ENCODE peak calls at places on chromosomes 7 and 10, in six cellular contexts. One of them, this sample, is unnamed.

GRCh38 chr7:12370249-12370648 is 33.4 kb downstream of the VWDE start:
- DNase-seq in neural progenitor cell: no peak
- DNase-seq in hepatocyte: no peak
- DNase-seq in ovary: no peak
- DNase-seq in cardiac muscle cell: no peak
- DNase-seq in right atrium auricular region: no peak
- DNase-seq in this sample: no peak

GRCh38 chr10:99926925-99927718 is 82.6 kb downstream of the DNMBP start:
- DNase-seq in neural progenitor cell: no peak
- DNase-seq in hepatocyte: peak
- DNase-seq in ovary: peak
- DNase-seq in cardiac muscle cell: peak
- DNase-seq in right atrium auricular region: no peak
- DNase-seq in this sample: peak

GRCh38 chr10:47013469-47014169 is 102.4 kb downstream of the PTPN20 start:
- DNase-seq in neural progenitor cell: no peak
- DNase-seq in hepatocyte: no peak
- DNase-seq in ovary: peak
- DNase-seq in cardiac muscle cell: no peak
- DNase-seq in right atrium auricular region: peak
- DNase-seq in this sample: no peak

GRCh38 chr7:149764481-149765398 is 8.6 kb downstream of the ZNF467 start:
- DNase-seq in neural progenitor cell: peak
- DNase-seq in hepatocyte: peak
- DNase-seq in ovary: no peak
- DNase-seq in cardiac muscle cell: no peak
- DNase-seq in right atrium auricular region: no peak
- DNase-seq in this sample: no peak

GRCh38 chr10:11317936-11318670 is 293.3 kb downstream of the USP6NL start:
- DNase-seq in neural progenitor cell: no peak
- DNase-seq in hepatocyte: no peak
- DNase-seq in ovary: no peak
- DNase-seq in cardiac muscle cell: no peak
- DNase-seq in right atrium auricular region: no peak
- DNase-seq in this sample: no peak

GRCh38 chr7:128778946-128779345 is 3.4 kb upstream of the OPN1SW start:
- DNase-seq in neural progenitor cell: no peak
- DNase-seq in hepatocyte: no peak
- DNase-seq in ovary: no peak
- DNase-seq in cardiac muscle cell: no peak
- DNase-seq in right atrium auricular region: no peak
- DNase-seq in this sample: no peak

GRCh38 chr10:30529373-30529998 is 95.5 kb downstream of the MAP3K8 start:
- DNase-seq in neural progenitor cell: no peak
- DNase-seq in hepatocyte: no peak
- DNase-seq in ovary: peak
- DNase-seq in cardiac muscle cell: no peak
- DNase-seq in right atrium auricular region: peak
- DNase-seq in this sample: no peak

GRCh38 chr10:104109908-104110662 is 11.9 kb upstream of the SFR1 start:
- DNase-seq in neural progenitor cell: no peak
- DNase-seq in hepatocyte: peak
- DNase-seq in ovary: no peak
- DNase-seq in cardiac muscle cell: peak
- DNase-seq in right atrium auricular region: no peak
- DNase-seq in this sample: peak

GRCh38 chr7:149448961-149449360 is 11.9 kb downstream of the ZNF777 start:
- DNase-seq in neural progenitor cell: no peak
- DNase-seq in hepatocyte: no peak
- DNase-seq in ovary: no peak
- DNase-seq in cardiac muscle cell: no peak
- DNase-seq in right atrium auricular region: no peak
- DNase-seq in this sample: no peak

GRCh38 chr7:98021588-98022351 is 31.8 kb upstream of the OCM2 start:
- DNase-seq in neural progenitor cell: peak
- DNase-seq in hepatocyte: peak
- DNase-seq in ovary: peak
- DNase-seq in cardiac muscle cell: peak
- DNase-seq in right atrium auricular region: peak
- DNase-seq in this sample: peak

GRCh38 chr7:49001610-49002033 is 77.3 kb downstream of the CDC14C start:
- DNase-seq in neural progenitor cell: peak
- DNase-seq in hepatocyte: peak
- DNase-seq in ovary: no peak
- DNase-seq in cardiac muscle cell: peak
- DNase-seq in right atrium auricular region: no peak
- DNase-seq in this sample: no peak

GRCh38 chr7:16851829-16852228 is 30.0 kb downstream of the AGR3 start:
- DNase-seq in neural progenitor cell: peak
- DNase-seq in hepatocyte: no peak
- DNase-seq in ovary: no peak
- DNase-seq in cardiac muscle cell: no peak
- DNase-seq in right atrium auricular region: no peak
- DNase-seq in this sample: no peak

GRCh38 chr7:16850772-16851466 is 30.9 kb downstream of the AGR3 start:
- DNase-seq in neural progenitor cell: no peak
- DNase-seq in hepatocyte: no peak
- DNase-seq in ovary: no peak
- DNase-seq in cardiac muscle cell: no peak
- DNase-seq in right atrium auricular region: no peak
- DNase-seq in this sample: no peak

GRCh38 chr7:16847381-16847860 is 34.4 kb downstream of the AGR3 start:
- DNase-seq in neural progenitor cell: no peak
- DNase-seq in hepatocyte: peak
- DNase-seq in ovary: no peak
- DNase-seq in cardiac muscle cell: peak
- DNase-seq in right atrium auricular region: no peak
- DNase-seq in this sample: peak

GRCh38 chr7:16846611-16847165 is 35.1 kb downstream of the AGR3 start:
- DNase-seq in neural progenitor cell: no peak
- DNase-seq in hepatocyte: no peak
- DNase-seq in ovary: no peak
- DNase-seq in cardiac muscle cell: no peak
- DNase-seq in right atrium auricular region: no peak
- DNase-seq in this sample: no peak

DNA sequence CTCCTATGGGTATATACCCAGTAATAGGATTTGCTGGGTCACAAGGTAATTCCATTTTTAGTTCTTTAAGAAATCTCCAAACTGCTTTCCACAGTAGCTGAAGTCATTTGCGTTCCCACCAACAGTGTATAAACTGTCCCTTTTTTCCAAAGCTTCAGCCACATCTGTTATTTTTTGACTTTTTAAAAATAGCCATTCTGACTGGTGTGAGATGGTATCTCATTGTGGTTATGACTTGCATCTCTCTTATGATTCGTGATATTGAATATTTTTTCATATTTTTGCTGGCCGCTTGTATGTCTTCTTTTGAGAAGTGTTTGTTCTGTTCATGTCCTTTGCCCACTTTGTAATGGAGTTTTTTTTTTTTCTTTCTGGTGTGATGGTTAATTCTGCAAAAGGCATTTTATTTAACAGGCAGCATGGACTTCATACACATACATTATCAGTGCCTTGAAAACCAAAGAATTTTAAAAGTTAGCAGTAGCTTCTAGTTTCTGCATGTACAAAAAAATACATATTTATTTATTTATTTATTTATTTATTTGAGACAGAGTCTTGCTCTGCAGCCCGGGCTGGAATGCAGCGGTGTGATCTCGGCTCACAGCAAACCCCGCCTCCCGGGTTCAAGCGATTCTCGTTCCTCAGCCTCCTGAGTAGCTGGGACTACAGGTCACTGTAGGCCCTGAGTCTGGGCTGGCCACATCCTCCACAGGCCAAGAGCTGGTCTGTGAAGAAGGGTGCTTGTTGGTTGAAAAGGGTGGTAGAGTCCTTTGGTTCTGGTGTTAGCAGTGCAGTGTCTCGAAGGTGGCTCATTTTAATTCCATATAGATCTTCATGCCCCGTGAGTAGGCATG is 32.3 kb downstream of the AGR3 start:
- DNase-seq in neural progenitor cell: no peak
- DNase-seq in hepatocyte: no peak
- DNase-seq in ovary: no peak
- DNase-seq in cardiac muscle cell: no peak
- DNase-seq in right atrium auricular region: no peak
- DNase-seq in this sample: no peak
- H3K4me3 ChIP-seq in neural progenitor cell: no peak
- H3K4me3 ChIP-seq in hepatocyte: no peak
- H3K4me3 ChIP-seq in ovary: no peak
- H3K4me3 ChIP-seq in cardiac muscle cell: no peak
- H3K4me3 ChIP-seq in right atrium auricular region: no peak
- H3K4me3 ChIP-seq in this sample: no peak

GRCh38 chr10:93150289-93150688 is 76.6 kb downstream of the CYP26A1 start:
- DNase-seq in neural progenitor cell: no peak
- DNase-seq in hepatocyte: no peak
- DNase-seq in ovary: no peak
- DNase-seq in cardiac muscle cell: peak
- DNase-seq in right atrium auricular region: no peak
- DNase-seq in this sample: no peak

GRCh38 chr10:93152136-93152535 is 78.4 kb downstream of the CYP26A1 start:
- DNase-seq in neural progenitor cell: no peak
- DNase-seq in hepatocyte: no peak
- DNase-seq in ovary: no peak
- DNase-seq in cardiac muscle cell: peak
- DNase-seq in right atrium auricular region: no peak
- DNase-seq in this sample: peak

GRCh38 chr10:93148476-93148875 is 74.8 kb downstream of the CYP26A1 start:
- DNase-seq in neural progenitor cell: no peak
- DNase-seq in hepatocyte: no peak
- DNase-seq in ovary: no peak
- DNase-seq in cardiac muscle cell: no peak
- DNase-seq in right atrium auricular region: no peak
- DNase-seq in this sample: no peak

GRCh38 chr10:93149761-93150160 is 76.1 kb downstream of the CYP26A1 start:
- DNase-seq in neural progenitor cell: no peak
- DNase-seq in hepatocyte: no peak
- DNase-seq in ovary: no peak
- DNase-seq in cardiac muscle cell: peak
- DNase-seq in right atrium auricular region: no peak
- DNase-seq in this sample: peak

GRCh38 chr10:93150990-93151547 is 77.4 kb downstream of the CYP26A1 start:
- DNase-seq in neural progenitor cell: no peak
- DNase-seq in hepatocyte: no peak
- DNase-seq in ovary: no peak
- DNase-seq in cardiac muscle cell: no peak
- DNase-seq in right atrium auricular region: no peak
- DNase-seq in this sample: no peak
- TF ChIP-seq CTCF in neural progenitor cell: no peak
- TF ChIP-seq CTCF in hepatocyte: no peak
- TF ChIP-seq CTCF in ovary: no peak
- TF ChIP-seq CTCF in cardiac muscle cell: no peak
- TF ChIP-seq CTCF in right atrium auricular region: no peak
- TF ChIP-seq CTCF in this sample: no peak

GRCh38 chr10:91590904-91591791 is 41.7 kb downstream of the PPP1R3C start:
- DNase-seq in neural progenitor cell: no peak
- DNase-seq in hepatocyte: peak
- DNase-seq in ovary: peak
- DNase-seq in cardiac muscle cell: peak
- DNase-seq in right atrium auricular region: no peak
- DNase-seq in this sample: peak
- H3K27ac ChIP-seq in neural progenitor cell: no peak
- H3K27ac ChIP-seq in hepatocyte: peak
- H3K27ac ChIP-seq in ovary: peak
- H3K27ac ChIP-seq in cardiac muscle cell: peak
- H3K27ac ChIP-seq in right atrium auricular region: peak
- H3K27ac ChIP-seq in this sample: peak

GRCh38 chr7:1134951-1135350 is 25.0 kb downstream of the ZFAND2A start:
- DNase-seq in neural progenitor cell: no peak
- DNase-seq in hepatocyte: no peak
- DNase-seq in ovary: peak
- DNase-seq in cardiac muscle cell: no peak
- DNase-seq in right atrium auricular region: no peak
- DNase-seq in this sample: no peak
- H3K4me3 ChIP-seq in neural progenitor cell: no peak
- H3K4me3 ChIP-seq in hepatocyte: no peak
- H3K4me3 ChIP-seq in ovary: no peak
- H3K4me3 ChIP-seq in cardiac muscle cell: no peak
- H3K4me3 ChIP-seq in right atrium auricular region: no peak
- H3K4me3 ChIP-seq in this sample: no peak

GRCh38 chr7:73682745-73683055 is 553 bp downstream of the DNAJC30 start:
- DNase-seq in neural progenitor cell: peak
- DNase-seq in hepatocyte: no peak
- DNase-seq in ovary: no peak
- DNase-seq in cardiac muscle cell: no peak
- DNase-seq in right atrium auricular region: no peak
- DNase-seq in this sample: no peak
- TF ChIP-seq CTCF in neural progenitor cell: no peak
- TF ChIP-seq CTCF in hepatocyte: no peak
- TF ChIP-seq CTCF in ovary: no peak
- TF ChIP-seq CTCF in cardiac muscle cell: no peak
- TF ChIP-seq CTCF in right atrium auricular region: no peak
- TF ChIP-seq CTCF in this sample: no peak

GRCh38 chr10:95815701-95816100 is 59.7 kb downstream of the ENTPD1 start:
- DNase-seq in neural progenitor cell: no peak
- DNase-seq in hepatocyte: no peak
- DNase-seq in ovary: no peak
- DNase-seq in cardiac muscle cell: peak
- DNase-seq in right atrium auricular region: no peak
- DNase-seq in this sample: no peak

GRCh38 chr10:95818663-95819062 is 62.7 kb downstream of the ENTPD1 start:
- DNase-seq in neural progenitor cell: no peak
- DNase-seq in hepatocyte: no peak
- DNase-seq in ovary: no peak
- DNase-seq in cardiac muscle cell: peak
- DNase-seq in right atrium auricular region: no peak
- DNase-seq in this sample: peak

GRCh38 chr10:95820363-95820762 is 64.4 kb downstream of the ENTPD1 start:
- DNase-seq in neural progenitor cell: no peak
- DNase-seq in hepatocyte: no peak
- DNase-seq in ovary: no peak
- DNase-seq in cardiac muscle cell: no peak
- DNase-seq in right atrium auricular region: no peak
- DNase-seq in this sample: no peak

GRCh38 chr10:95819620-95820329 is 63.8 kb downstream of the ENTPD1 start:
- DNase-seq in neural progenitor cell: no peak
- DNase-seq in hepatocyte: no peak
- DNase-seq in ovary: no peak
- DNase-seq in cardiac muscle cell: peak
- DNase-seq in right atrium auricular region: no peak
- DNase-seq in this sample: no peak

DNA sequence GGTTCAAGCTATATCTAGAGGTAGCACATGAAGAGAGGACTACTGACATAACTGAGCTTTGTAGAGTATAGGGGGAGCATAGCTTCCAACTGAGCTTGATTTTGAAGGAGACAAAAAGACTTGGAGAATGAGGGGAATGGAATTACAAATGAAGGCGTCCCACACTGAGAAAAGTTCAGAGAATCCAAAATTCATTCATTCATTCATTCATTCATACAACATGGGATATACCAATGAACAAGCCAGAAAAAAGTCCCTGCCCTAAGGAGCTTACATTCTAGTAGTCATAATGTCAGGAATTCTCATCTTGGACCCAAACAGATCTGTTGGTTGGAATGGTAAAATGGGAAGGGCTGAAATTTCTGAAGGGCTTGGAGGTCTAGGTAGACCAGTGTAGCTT is 62.0 kb downstream of the ENTPD1 start:
- DNase-seq in neural progenitor cell: no peak
- DNase-seq in hepatocyte: no peak
- DNase-seq in ovary: no peak
- DNase-seq in cardiac muscle cell: no peak
- DNase-seq in right atrium auricular region: no peak
- DNase-seq in this sample: no peak
- H3K27ac ChIP-seq in neural progenitor cell: no peak
- H3K27ac ChIP-seq in hepatocyte: no peak
- H3K27ac ChIP-seq in ovary: no peak
- H3K27ac ChIP-seq in cardiac muscle cell: no peak
- H3K27ac ChIP-seq in right atrium auricular region: no peak
- H3K27ac ChIP-seq in this sample: no peak

GRCh38 chr10:49243610-49244283 is 55.2 kb upstream of the C10orf71 start:
- DNase-seq in neural progenitor cell: no peak
- DNase-seq in hepatocyte: no peak
- DNase-seq in ovary: no peak
- DNase-seq in cardiac muscle cell: no peak
- DNase-seq in right atrium auricular region: no peak
- DNase-seq in this sample: no peak
- H3K4me3 ChIP-seq in neural progenitor cell: no peak
- H3K4me3 ChIP-seq in hepatocyte: no peak
- H3K4me3 ChIP-seq in ovary: no peak
- H3K4me3 ChIP-seq in cardiac muscle cell: no peak
- H3K4me3 ChIP-seq in right atrium auricular region: no peak
- H3K4me3 ChIP-seq in this sample: no peak